ENCODE peak calls at places on chromosome 11, in nine cellular contexts. One of them, this sample, is unnamed.

GRCh38 chr11:72069200-72069599 is 11.1 kb downstream of the NUMA1 start:
- DNase-seq in dorsolateral prefrontal cortex: no peak
- DNase-seq in GM06990: no peak
- DNase-seq in neural crest cell: no peak
- DNase-seq in lower leg skin: no peak
- DNase-seq in progenitor cell of endocrine pancreas: no peak
- DNase-seq in Calu3: no peak
- DNase-seq in nephron progenitor cell: no peak
- DNase-seq in astrocyte of the spinal cord: no peak
- DNase-seq in this sample: peak; percentile 19

GRCh38 chr11:127000291-127000968 is at the start of gene KIRREL3:
- DNase-seq in dorsolateral prefrontal cortex: peak; percentile 79
- DNase-seq in GM06990: no peak
- DNase-seq in neural crest cell: peak; percentile 41
- DNase-seq in lower leg skin: no peak
- DNase-seq in progenitor cell of endocrine pancreas: no peak
- DNase-seq in Calu3: no peak
- DNase-seq in nephron progenitor cell: peak; percentile 64
- DNase-seq in astrocyte of the spinal cord: peak; percentile 42
- DNase-seq in this sample: no peak

GRCh38 chr11:8230921-8231847 is 32.5 kb downstream of the LMO1 start:
- DNase-seq in dorsolateral prefrontal cortex: no peak
- DNase-seq in GM06990: no peak
- DNase-seq in neural crest cell: no peak
- DNase-seq in lower leg skin: no peak
- DNase-seq in progenitor cell of endocrine pancreas: no peak
- DNase-seq in Calu3: no peak
- DNase-seq in nephron progenitor cell: no peak
- DNase-seq in astrocyte of the spinal cord: no peak
- DNase-seq in this sample: no peak

GRCh38 chr11:16226245-16226644 is 130.1 kb downstream of the SOX6 start:
- DNase-seq in dorsolateral prefrontal cortex: no peak
- DNase-seq in GM06990: no peak
- DNase-seq in neural crest cell: no peak
- DNase-seq in lower leg skin: peak; percentile 68
- DNase-seq in progenitor cell of endocrine pancreas: no peak
- DNase-seq in Calu3: peak; percentile 76
- DNase-seq in nephron progenitor cell: no peak
- DNase-seq in astrocyte of the spinal cord: peak; percentile 22
- DNase-seq in this sample: no peak

GRCh38 chr11:93236741-93237675 is 39.2 kb upstream of the SLC36A4 start:
- DNase-seq in dorsolateral prefrontal cortex: peak; percentile 36
- DNase-seq in GM06990: no peak
- DNase-seq in neural crest cell: peak; percentile 29
- DNase-seq in lower leg skin: no peak
- DNase-seq in progenitor cell of endocrine pancreas: no peak
- DNase-seq in Calu3: peak; percentile 35
- DNase-seq in nephron progenitor cell: peak; percentile 35
- DNase-seq in astrocyte of the spinal cord: peak; percentile 43
- DNase-seq in this sample: no peak

GRCh38 chr11:119942583-119943338 is 195.2 kb downstream of the TRIM29 start:
- DNase-seq in dorsolateral prefrontal cortex: no peak
- DNase-seq in GM06990: no peak
- DNase-seq in neural crest cell: no peak
- DNase-seq in lower leg skin: peak; percentile 40
- DNase-seq in progenitor cell of endocrine pancreas: no peak
- DNase-seq in Calu3: no peak
- DNase-seq in nephron progenitor cell: no peak
- DNase-seq in astrocyte of the spinal cord: no peak
- DNase-seq in this sample: no peak

GRCh38 chr11:113363406-113363805 is 24.2 kb upstream of the ANKK1 start:
- DNase-seq in dorsolateral prefrontal cortex: no peak
- DNase-seq in GM06990: no peak
- DNase-seq in neural crest cell: no peak
- DNase-seq in lower leg skin: peak; percentile 62
- DNase-seq in progenitor cell of endocrine pancreas: no peak
- DNase-seq in Calu3: no peak
- DNase-seq in nephron progenitor cell: no peak
- DNase-seq in astrocyte of the spinal cord: no peak
- DNase-seq in this sample: no peak

GRCh38 chr11:134374891-134375550 is 37.0 kb downstream of the B3GAT1 start:
- DNase-seq in dorsolateral prefrontal cortex: no peak
- DNase-seq in GM06990: no peak
- DNase-seq in neural crest cell: no peak
- DNase-seq in lower leg skin: no peak
- DNase-seq in progenitor cell of endocrine pancreas: no peak
- DNase-seq in Calu3: no peak
- DNase-seq in nephron progenitor cell: no peak
- DNase-seq in astrocyte of the spinal cord: no peak
- DNase-seq in this sample: no peak

GRCh38 chr11:134905966-134906955 is 494.2 kb upstream of the B3GAT1 start:
- DNase-seq in dorsolateral prefrontal cortex: no peak
- DNase-seq in GM06990: no peak
- DNase-seq in neural crest cell: no peak
- DNase-seq in lower leg skin: peak; percentile 75
- DNase-seq in progenitor cell of endocrine pancreas: no peak
- DNase-seq in Calu3: no peak
- DNase-seq in nephron progenitor cell: no peak
- DNase-seq in astrocyte of the spinal cord: no peak
- DNase-seq in this sample: no peak

GRCh38 chr11:69131644-69132300 is 24.0 kb upstream of the SMIM38 start:
- DNase-seq in dorsolateral prefrontal cortex: peak; percentile 39
- DNase-seq in GM06990: no peak
- DNase-seq in neural crest cell: peak; percentile 57
- DNase-seq in lower leg skin: peak; percentile 91
- DNase-seq in progenitor cell of endocrine pancreas: peak; percentile 74
- DNase-seq in Calu3: peak; percentile 91
- DNase-seq in nephron progenitor cell: peak; percentile 82
- DNase-seq in astrocyte of the spinal cord: peak; percentile 68
- DNase-seq in this sample: no peak

GRCh38 chr11:17141156-17141555 is 63.7 kb upstream of the RPS13 start:
- DNase-seq in dorsolateral prefrontal cortex: no peak
- DNase-seq in GM06990: no peak
- DNase-seq in neural crest cell: no peak
- DNase-seq in lower leg skin: no peak
- DNase-seq in progenitor cell of endocrine pancreas: no peak
- DNase-seq in Calu3: no peak
- DNase-seq in nephron progenitor cell: no peak
- DNase-seq in astrocyte of the spinal cord: no peak
- DNase-seq in this sample: no peak

GRCh38 chr11:73311394-73311869 is 3.4 kb downstream of the ARHGEF17 start:
- DNase-seq in dorsolateral prefrontal cortex: no peak
- DNase-seq in GM06990: no peak
- DNase-seq in neural crest cell: no peak
- DNase-seq in lower leg skin: no peak
- DNase-seq in progenitor cell of endocrine pancreas: no peak
- DNase-seq in Calu3: no peak
- DNase-seq in nephron progenitor cell: no peak
- DNase-seq in astrocyte of the spinal cord: no peak
- DNase-seq in this sample: no peak

GRCh38 chr11:110356769-110357671 is 60.6 kb upstream of the RDX start:
- DNase-seq in dorsolateral prefrontal cortex: no peak
- DNase-seq in GM06990: no peak
- DNase-seq in neural crest cell: no peak
- DNase-seq in lower leg skin: no peak
- DNase-seq in progenitor cell of endocrine pancreas: no peak
- DNase-seq in Calu3: peak; percentile 51
- DNase-seq in nephron progenitor cell: no peak
- DNase-seq in astrocyte of the spinal cord: no peak
- DNase-seq in this sample: no peak

GRCh38 chr11:26231252-26231661 is 100.7 kb upstream of the ANO3 start:
- DNase-seq in dorsolateral prefrontal cortex: no peak
- DNase-seq in GM06990: no peak
- DNase-seq in neural crest cell: no peak
- DNase-seq in lower leg skin: no peak
- DNase-seq in progenitor cell of endocrine pancreas: no peak
- DNase-seq in Calu3: no peak
- DNase-seq in nephron progenitor cell: no peak
- DNase-seq in astrocyte of the spinal cord: peak; percentile 87
- DNase-seq in this sample: no peak

GRCh38 chr11:2768471-2769408 is 68.9 kb upstream of the KCNQ1OT1 start:
- DNase-seq in dorsolateral prefrontal cortex: peak; percentile 6
- DNase-seq in GM06990: no peak
- DNase-seq in neural crest cell: no peak
- DNase-seq in lower leg skin: peak; percentile 73
- DNase-seq in progenitor cell of endocrine pancreas: no peak
- DNase-seq in Calu3: no peak
- DNase-seq in nephron progenitor cell: no peak
- DNase-seq in astrocyte of the spinal cord: peak; percentile 72
- DNase-seq in this sample: no peak

GRCh38 chr11:123472236-123472935 is 42.3 kb downstream of the GRAMD1B start:
- DNase-seq in dorsolateral prefrontal cortex: no peak
- DNase-seq in GM06990: no peak
- DNase-seq in neural crest cell: no peak
- DNase-seq in lower leg skin: peak; percentile 68
- DNase-seq in progenitor cell of endocrine pancreas: no peak
- DNase-seq in Calu3: no peak
- DNase-seq in nephron progenitor cell: no peak
- DNase-seq in astrocyte of the spinal cord: no peak
- DNase-seq in this sample: no peak

GRCh38 chr11:27720277-27720830 is 20.1 kb upstream of the BDNF start:
- DNase-seq in dorsolateral prefrontal cortex: no peak
- DNase-seq in GM06990: no peak
- DNase-seq in neural crest cell: peak; percentile 65
- DNase-seq in lower leg skin: no peak
- DNase-seq in progenitor cell of endocrine pancreas: peak; percentile 74
- DNase-seq in Calu3: peak; percentile 67
- DNase-seq in nephron progenitor cell: peak; percentile 90
- DNase-seq in astrocyte of the spinal cord: peak; percentile 64
- DNase-seq in this sample: peak; percentile 73

GRCh38 chr11:68470304-68470811 is 9.8 kb downstream of the PPP6R3 start:
- DNase-seq in dorsolateral prefrontal cortex: peak; percentile 44
- DNase-seq in GM06990: no peak
- DNase-seq in neural crest cell: no peak
- DNase-seq in lower leg skin: no peak
- DNase-seq in progenitor cell of endocrine pancreas: no peak
- DNase-seq in Calu3: no peak
- DNase-seq in nephron progenitor cell: no peak
- DNase-seq in astrocyte of the spinal cord: no peak
- DNase-seq in this sample: no peak

GRCh38 chr11:75562836-75563484 is 907 bp downstream of the SERPINH1 start:
- DNase-seq in dorsolateral prefrontal cortex: no peak
- DNase-seq in GM06990: no peak
- DNase-seq in neural crest cell: peak; percentile 64
- DNase-seq in lower leg skin: no peak
- DNase-seq in progenitor cell of endocrine pancreas: no peak
- DNase-seq in Calu3: peak; percentile 19
- DNase-seq in nephron progenitor cell: peak; percentile 67
- DNase-seq in astrocyte of the spinal cord: peak; percentile 75
- DNase-seq in this sample: no peak

DNA sequence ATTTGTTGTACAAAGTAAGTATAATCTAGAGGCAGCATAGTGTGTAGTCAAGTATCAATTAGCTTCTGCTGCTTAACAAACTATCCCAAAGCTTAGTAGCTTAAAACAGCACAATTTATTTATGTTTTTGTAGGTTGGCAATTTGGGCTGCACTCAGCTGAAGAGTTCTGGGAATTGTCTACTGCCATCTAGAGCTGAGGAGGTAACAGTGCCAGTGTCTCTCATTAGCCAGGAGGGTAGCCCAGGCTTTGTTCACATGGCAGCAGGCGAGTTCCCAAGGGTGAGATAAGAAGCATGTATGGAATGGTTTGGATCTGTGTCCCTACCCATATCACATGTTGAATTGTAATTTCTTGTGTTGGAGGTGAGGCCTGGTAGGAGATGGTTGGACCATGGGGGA is 45.8 kb upstream of the SLN start:
- DNase-seq in dorsolateral prefrontal cortex: no peak
- DNase-seq in GM06990: no peak
- DNase-seq in neural crest cell: no peak
- DNase-seq in lower leg skin: no peak
- DNase-seq in progenitor cell of endocrine pancreas: no peak
- DNase-seq in Calu3: no peak
- DNase-seq in nephron progenitor cell: no peak
- DNase-seq in astrocyte of the spinal cord: no peak
- DNase-seq in this sample: no peak
- TF ChIP-seq CTCF in dorsolateral prefrontal cortex: no peak
- TF ChIP-seq CTCF in GM06990: peak; percentile 12
- TF ChIP-seq CTCF in neural crest cell: no peak
- TF ChIP-seq CTCF in lower leg skin: no peak
- TF ChIP-seq CTCF in progenitor cell of endocrine pancreas: no peak
- TF ChIP-seq CTCF in Calu3: no peak
- TF ChIP-seq CTCF in nephron progenitor cell: no peak
- TF ChIP-seq CTCF in astrocyte of the spinal cord: peak; percentile 9
- TF ChIP-seq CTCF in this sample: no peak

GRCh38 chr11:37141707-37142106 is 543.7 kb upstream of the RAG2 start:
- DNase-seq in dorsolateral prefrontal cortex: no peak
- DNase-seq in GM06990: no peak
- DNase-seq in neural crest cell: no peak
- DNase-seq in lower leg skin: no peak
- DNase-seq in progenitor cell of endocrine pancreas: no peak
- DNase-seq in Calu3: peak; percentile 6
- DNase-seq in nephron progenitor cell: no peak
- DNase-seq in astrocyte of the spinal cord: no peak
- DNase-seq in this sample: no peak
- TF ChIP-seq CTCF in dorsolateral prefrontal cortex: no peak
- TF ChIP-seq CTCF in GM06990: no peak
- TF ChIP-seq CTCF in neural crest cell: no peak
- TF ChIP-seq CTCF in lower leg skin: no peak
- TF ChIP-seq CTCF in progenitor cell of endocrine pancreas: no peak
- TF ChIP-seq CTCF in Calu3: no peak
- TF ChIP-seq CTCF in nephron progenitor cell: no peak
- TF ChIP-seq CTCF in astrocyte of the spinal cord: no peak
- TF ChIP-seq CTCF in this sample: no peak

DNA sequence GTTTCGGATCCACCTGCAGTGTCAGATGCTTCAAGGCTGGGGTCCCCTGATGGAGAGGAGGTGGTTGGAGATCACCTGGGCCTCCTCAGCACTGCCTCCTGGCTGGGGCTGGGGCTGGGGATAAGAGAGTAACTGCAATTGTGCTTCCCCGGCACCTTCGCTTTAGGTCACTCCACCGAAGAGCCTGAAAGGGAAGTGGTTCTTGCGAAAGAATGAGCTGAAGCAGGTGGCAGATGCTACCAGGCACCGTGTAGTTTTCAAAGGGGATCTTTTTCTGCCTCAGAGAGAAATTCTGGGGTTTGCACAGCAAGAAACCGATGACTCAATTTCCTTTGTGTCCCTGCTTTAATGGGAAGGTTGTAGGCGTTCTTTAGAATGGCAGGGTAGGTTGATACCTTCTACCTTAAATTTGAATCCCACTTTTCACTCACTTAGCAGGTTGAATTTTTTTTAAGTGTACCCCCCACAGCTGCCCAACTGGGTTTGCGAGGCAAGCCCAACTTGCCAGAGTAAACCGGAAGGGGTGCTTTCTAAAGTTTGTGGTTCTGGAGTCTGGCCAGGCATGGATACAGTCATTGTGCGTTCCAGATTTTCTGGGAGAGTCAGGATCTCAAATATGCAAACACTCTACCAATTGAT is 5.3 kb downstream of the CD44 start:
- DNase-seq in dorsolateral prefrontal cortex: no peak
- DNase-seq in GM06990: peak; percentile 77
- DNase-seq in neural crest cell: no peak
- DNase-seq in lower leg skin: no peak
- DNase-seq in progenitor cell of endocrine pancreas: no peak
- DNase-seq in Calu3: peak; percentile 24
- DNase-seq in nephron progenitor cell: no peak
- DNase-seq in astrocyte of the spinal cord: peak; percentile 81
- DNase-seq in this sample: peak; percentile 75
- TF ChIP-seq CTCF in dorsolateral prefrontal cortex: no peak
- TF ChIP-seq CTCF in GM06990: peak; percentile 31
- TF ChIP-seq CTCF in neural crest cell: no peak
- TF ChIP-seq CTCF in lower leg skin: no peak
- TF ChIP-seq CTCF in progenitor cell of endocrine pancreas: no peak
- TF ChIP-seq CTCF in Calu3: no peak
- TF ChIP-seq CTCF in nephron progenitor cell: no peak
- TF ChIP-seq CTCF in astrocyte of the spinal cord: no peak
- TF ChIP-seq CTCF in this sample: no peak

GRCh38 chr11:12761029-12761428 is 86.8 kb downstream of the TEAD1 start:
- DNase-seq in dorsolateral prefrontal cortex: no peak
- DNase-seq in GM06990: no peak
- DNase-seq in neural crest cell: no peak
- DNase-seq in lower leg skin: no peak
- DNase-seq in progenitor cell of endocrine pancreas: no peak
- DNase-seq in Calu3: peak; percentile 15
- DNase-seq in nephron progenitor cell: no peak
- DNase-seq in astrocyte of the spinal cord: peak; percentile 58
- DNase-seq in this sample: no peak
- TF ChIP-seq CTCF in dorsolateral prefrontal cortex: no peak
- TF ChIP-seq CTCF in GM06990: peak; percentile 15
- TF ChIP-seq CTCF in neural crest cell: peak; percentile 53
- TF ChIP-seq CTCF in lower leg skin: no peak
- TF ChIP-seq CTCF in progenitor cell of endocrine pancreas: peak; percentile 44
- TF ChIP-seq CTCF in Calu3: no peak
- TF ChIP-seq CTCF in nephron progenitor cell: no peak
- TF ChIP-seq CTCF in astrocyte of the spinal cord: peak; percentile 56
- TF ChIP-seq CTCF in this sample: no peak

This sample was measured in GM20000.